ENCODE peak calls at places on chromosomes 12 and 14, in eight cellular contexts. X is Panc1, N is thoracic aorta, L is lung, I is tibial nerve, Q is right atrium auricular region, P is lower lobe of right lung, K is body of pancreas. J is an unnamed sample.

GRCh38 chr12:42967850-42968249 is 378.3 kb upstream of the PRICKLE1 start:
- DNase-seq in L (no peak), X (no peak), P (no peak), N (no peak), Q (no peak), I (no peak), K (no peak), J (no peak)

GRCh38 chr12:122867701-122868461 is 28.0 kb downstream of the VPS37B start:
- DNase-seq in X (no peak), L (no peak), N (no peak), I (no peak), P (peak; percentile 52), Q (no peak), K (peak; percentile 93), J (peak; percentile 94)

GRCh38 chr12:79360269-79360668 is 330.5 kb downstream of the PAWR start:
- DNase-seq in L (no peak), K (no peak), N (no peak), I (no peak), Q (no peak), P (no peak), X (no peak), J (no peak)

GRCh38 chr12:53739285-53740129 is 12.3 kb upstream of the CALCOCO1 start:
- DNase-seq in X (no peak), N (no peak), P (no peak), I (no peak), K (no peak), Q (no peak), L (no peak), J (peak; percentile 71)

GRCh38 chr12:93819048-93819491 is 141.9 kb downstream of the CRADD start:
- DNase-seq in Q (peak; percentile 90), N (no peak), X (no peak), K (no peak), L (peak; percentile 44), P (no peak), I (peak; percentile 34), J (no peak)

GRCh38 chr14:93953263-93953662 is 23.1 kb downstream of the ASB2 start:
- DNase-seq in I (no peak), L (no peak), N (no peak), K (no peak), X (no peak), Q (no peak), P (no peak), J (peak; percentile 79)

GRCh38 chr12:66648336-66648735 is 30.5 kb downstream of the GRIP1 start:
- DNase-seq in X (no peak), N (no peak), K (no peak), P (no peak), L (no peak), I (no peak), Q (no peak), J (no peak)

GRCh38 chr12:50246873-50247612 is 36.3 kb downstream of the LIMA1 start:
- DNase-seq in Q (peak; percentile 82), X (peak; percentile 96), I (peak; percentile 78), L (peak; percentile 67), K (peak; percentile 58), P (no peak), N (peak; percentile 80), J (no peak)

GRCh38 chr12:117118838-117119591 is 19.8 kb upstream of the TESC start:
- DNase-seq in P (no peak), I (no peak), N (no peak), L (no peak), K (no peak), Q (no peak), X (no peak), J (peak; percentile 93)

GRCh38 chr12:38695057-38695456 is 210.3 kb downstream of the CPNE8 start:
- DNase-seq in X (no peak), I (no peak), K (no peak), L (no peak), N (no peak), Q (no peak), P (no peak), J (no peak)

GRCh38 chr14:76762617-76763361 is 1.5 kb downstream of the VASH1 start:
- DNase-seq in Q (peak; percentile 64), I (no peak), K (no peak), X (no peak), P (no peak), N (no peak), L (peak; percentile 28), J (peak; percentile 45)

GRCh38 chr14:41663478-41663845 is 56.8 kb downstream of the LRFN5 start:
- DNase-seq in K (no peak), P (no peak), L (no peak), X (no peak), I (no peak), N (no peak), Q (no peak), J (no peak)

GRCh38 chr12:103848132-103848531 is 7.1 kb upstream of the NT5DC3 start:
- DNase-seq in K (no peak), N (no peak), P (no peak), Q (no peak), X (no peak), L (no peak), I (no peak), J (no peak)

DNA sequence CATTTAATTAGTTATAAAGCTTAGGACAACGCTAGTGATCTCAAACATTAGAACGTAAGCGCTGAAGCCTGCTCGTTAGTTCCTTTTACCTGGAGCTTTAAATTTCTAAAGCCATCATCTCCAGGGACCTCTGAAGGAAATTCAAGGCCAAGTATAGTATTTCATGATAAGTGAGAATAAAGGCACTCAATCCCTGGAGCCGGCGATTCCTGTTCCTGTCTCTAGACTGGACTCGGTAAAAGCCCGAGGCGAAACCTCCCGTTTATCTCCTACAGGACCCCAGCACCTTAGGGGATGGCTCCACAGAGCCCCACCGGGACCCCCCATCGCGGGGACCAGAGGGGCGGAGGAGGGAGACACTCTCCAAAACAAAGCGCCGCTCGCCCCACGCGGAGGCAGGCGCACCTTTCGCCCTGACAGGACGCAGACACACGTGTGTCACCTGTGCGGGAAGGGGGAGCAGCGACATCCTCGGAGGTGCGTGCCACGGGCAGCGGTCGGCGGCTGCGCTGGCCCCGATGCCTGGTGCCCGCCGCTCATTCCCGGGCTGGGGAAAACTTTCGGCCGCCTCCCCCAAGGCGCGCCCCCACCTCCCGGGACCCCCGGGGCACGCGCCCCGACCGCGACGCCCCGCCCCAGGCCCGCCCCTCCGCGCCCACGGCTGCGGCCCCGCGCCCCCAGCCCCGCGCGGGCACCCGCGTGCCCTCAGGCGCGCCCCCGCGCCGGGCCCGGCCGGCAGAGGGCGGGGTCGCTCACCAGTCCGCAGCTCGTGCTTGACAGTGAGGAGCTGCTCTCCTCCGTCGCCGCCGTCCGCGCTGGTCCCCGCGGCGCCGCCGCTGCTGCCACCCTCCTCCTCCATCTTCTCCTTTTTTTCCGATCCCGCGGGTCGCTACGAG is 617 bp downstream of the RPS6KA5 start:
- DNase-seq in I (peak; percentile 19), L (peak; percentile 42), P (peak; percentile 70), N (no peak), X (no peak), Q (peak; percentile 61), K (peak; percentile 43), J (peak; percentile 79)
- TF ChIP-seq CTCF in I (no peak), L (no peak), P (no peak), N (no peak), X (peak; percentile 44), Q (peak; percentile 38), K (no peak), J (peak; percentile 42)

DNA sequence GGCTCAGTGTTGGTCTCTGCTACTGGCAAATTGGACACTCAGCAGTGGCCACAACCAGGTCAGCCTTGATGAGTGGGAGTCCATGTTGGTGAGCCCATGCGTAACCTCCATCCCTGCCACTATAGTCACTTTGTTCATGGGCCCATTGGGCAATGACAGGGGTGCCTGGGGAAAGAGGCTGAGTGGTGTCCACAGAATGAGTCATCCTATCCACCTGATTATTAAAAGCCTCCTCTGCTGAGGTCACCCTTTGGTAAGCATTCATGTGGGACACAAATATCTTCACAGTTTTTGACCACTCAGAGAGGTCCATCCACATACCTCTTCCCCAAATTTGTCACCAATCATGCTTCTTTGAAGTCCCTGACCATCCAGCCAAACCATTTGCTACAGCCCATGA is 50.0 kb downstream of the FIGNL2 start:
- DNase-seq in K (no peak), Q (no peak), P (no peak), X (no peak), L (no peak), N (no peak), I (no peak), J (no peak)
- H3K36me3 ChIP-seq in K (peaks cover 2% of the 10 kb centered on the region), Q (no peaks in the 10 kb centered on the region), P (no peaks in the 10 kb centered on the region), X (no peaks in the 10 kb centered on the region), L (no peaks in the 10 kb centered on the region), N (no peaks in the 10 kb centered on the region), I (no peaks in the 10 kb centered on the region), J (peaks cover 9% of the 10 kb centered on the region)

GRCh38 chr14:50816419-50817047 is 14.4 kb downstream of the NIN start:
- DNase-seq in X (no peak), Q (no peak), P (no peak), L (no peak), K (no peak), N (no peak), I (no peak), J (no peak)

GRCh38 chr14:50812180-50812579 is 18.8 kb downstream of the NIN start:
- DNase-seq in L (no peak), Q (no peak), I (no peak), P (no peak), X (no peak), K (no peak), N (no peak), J (no peak)

GRCh38 chr14:50814161-50814560 is 16.8 kb downstream of the NIN start:
- DNase-seq in P (no peak), K (no peak), N (no peak), I (no peak), Q (no peak), L (no peak), X (no peak), J (no peak)

GRCh38 chr14:50812856-50813543 is 18.0 kb downstream of the NIN start:
- DNase-seq in I (no peak), K (no peak), N (no peak), L (no peak), Q (no peak), P (no peak), X (no peak), J (no peak)

GRCh38 chr14:50813544-50813863 is 17.5 kb downstream of the NIN start:
- DNase-seq in K (no peak), Q (no peak), I (no peak), L (no peak), X (no peak), N (no peak), P (no peak), J (no peak)
- H3K4me3 ChIP-seq in K (no peak overlapping the region), Q (no peak overlapping the region), I (no peak overlapping the region), L (no peak overlapping the region), X (no peak overlapping the region), N (no peak overlapping the region), P (no peak overlapping the region), J (no peak overlapping the region)

GRCh38 chr14:74792249-74793039 is 29.3 kb downstream of the YLPM1 start:
- DNase-seq in N (no peak), Q (no peak), I (no peak), X (no peak), P (no peak), K (no peak), L (no peak), J (no peak)

GRCh38 chr14:74794947-74795346 is 31.8 kb downstream of the YLPM1 start:
- DNase-seq in X (no peak), I (no peak), K (no peak), N (no peak), Q (no peak), L (no peak), P (no peak), J (no peak)

GRCh38 chr14:74793506-74794155 is 30.5 kb downstream of the YLPM1 start:
- DNase-seq in I (no peak), K (no peak), P (no peak), L (no peak), X (no peak), Q (no peak), N (no peak), J (no peak)
- TF ChIP-seq CTCF in I (peak; percentile 19), K (peak; percentile 27), P (peak; percentile 25), L (no peak), X (peak; percentile 25), Q (peak; percentile 43), N (peak; percentile 45), J (peak; percentile 73)

J was measured in endodermal cell.